ENCODE peak calls at places on chromosomes 12 and 14, in four cellular contexts. One of them, this sample, is unnamed.

GRCh38 chr14:54712371-54712998 is 145.6 kb downstream of the SAMD4A start:
- DNase-seq in stimulated activated naive CD8-positive, alpha-beta T cell treated with anti-CD3 and anti-CD28 coated beads, Interleukin-15, amount 100 ng/mL, for 72 hours: no peak
- DNase-seq in AG10803: peak
- DNase-seq in AG08395: peak
- DNase-seq in this sample: no peak

GRCh38 chr14:93035917-93036651 is 79.6 kb downstream of the ITPK1 start:
- DNase-seq in stimulated activated naive CD8-positive, alpha-beta T cell treated with anti-CD3 and anti-CD28 coated beads, Interleukin-15, amount 100 ng/mL, for 72 hours: no peak
- DNase-seq in AG10803: peak
- DNase-seq in AG08395: no peak
- DNase-seq in this sample: no peak

GRCh38 chr14:104677506-104678332 is 11.7 kb upstream of the INF2 start:
- DNase-seq in stimulated activated naive CD8-positive, alpha-beta T cell treated with anti-CD3 and anti-CD28 coated beads, Interleukin-15, amount 100 ng/mL, for 72 hours: peak
- DNase-seq in AG10803: peak
- DNase-seq in AG08395: peak
- DNase-seq in this sample: peak

GRCh38 chr12:117911347-117911746 is 57.4 kb downstream of the KSR2 start:
- DNase-seq in stimulated activated naive CD8-positive, alpha-beta T cell treated with anti-CD3 and anti-CD28 coated beads, Interleukin-15, amount 100 ng/mL, for 72 hours: no peak
- DNase-seq in AG10803: no peak
- DNase-seq in AG08395: no peak
- DNase-seq in this sample: no peak

GRCh38 chr12:88958961-88959360 is 378.7 kb upstream of the KITLG start:
- DNase-seq in stimulated activated naive CD8-positive, alpha-beta T cell treated with anti-CD3 and anti-CD28 coated beads, Interleukin-15, amount 100 ng/mL, for 72 hours: no peak
- DNase-seq in AG10803: no peak
- DNase-seq in AG08395: no peak
- DNase-seq in this sample: no peak

GRCh38 chr12:1093166-1093751 is 102.2 kb downstream of the ERC1 start:
- DNase-seq in stimulated activated naive CD8-positive, alpha-beta T cell treated with anti-CD3 and anti-CD28 coated beads, Interleukin-15, amount 100 ng/mL, for 72 hours: peak
- DNase-seq in AG10803: peak
- DNase-seq in AG08395: peak
- DNase-seq in this sample: peak

GRCh38 chr12:12239127-12239526 is 27.7 kb downstream of the LRP6 start:
- DNase-seq in stimulated activated naive CD8-positive, alpha-beta T cell treated with anti-CD3 and anti-CD28 coated beads, Interleukin-15, amount 100 ng/mL, for 72 hours: no peak
- DNase-seq in AG10803: no peak
- DNase-seq in AG08395: no peak
- DNase-seq in this sample: no peak

GRCh38 chr12:50924131-50924438 is 28.3 kb upstream of the HIGD1C start:
- DNase-seq in stimulated activated naive CD8-positive, alpha-beta T cell treated with anti-CD3 and anti-CD28 coated beads, Interleukin-15, amount 100 ng/mL, for 72 hours: peak
- DNase-seq in AG10803: no peak
- DNase-seq in AG08395: no peak
- DNase-seq in this sample: no peak

GRCh38 chr12:12442548-12443071 is 85.7 kb downstream of the BORCS5 start:
- DNase-seq in stimulated activated naive CD8-positive, alpha-beta T cell treated with anti-CD3 and anti-CD28 coated beads, Interleukin-15, amount 100 ng/mL, for 72 hours: no peak
- DNase-seq in AG10803: no peak
- DNase-seq in AG08395: no peak
- DNase-seq in this sample: no peak

GRCh38 chr14:42110167-42110566 is 503.5 kb downstream of the LRFN5 start:
- DNase-seq in stimulated activated naive CD8-positive, alpha-beta T cell treated with anti-CD3 and anti-CD28 coated beads, Interleukin-15, amount 100 ng/mL, for 72 hours: no peak
- DNase-seq in AG10803: peak
- DNase-seq in AG08395: peak
- DNase-seq in this sample: no peak

GRCh38 chr14:73437206-73437605 is 21.1 kb downstream of the NUMB start:
- DNase-seq in stimulated activated naive CD8-positive, alpha-beta T cell treated with anti-CD3 and anti-CD28 coated beads, Interleukin-15, amount 100 ng/mL, for 72 hours: no peak
- DNase-seq in AG10803: no peak
- DNase-seq in AG08395: no peak
- DNase-seq in this sample: no peak

GRCh38 chr12:52615208-52615868 is 3.0 kb downstream of the KRT73 start:
- DNase-seq in stimulated activated naive CD8-positive, alpha-beta T cell treated with anti-CD3 and anti-CD28 coated beads, Interleukin-15, amount 100 ng/mL, for 72 hours: no peak
- DNase-seq in AG10803: peak
- DNase-seq in AG08395: peak
- DNase-seq in this sample: no peak

GRCh38 chr12:2074792-2075191 is 22.0 kb downstream of the CACNA1C start:
- DNase-seq in stimulated activated naive CD8-positive, alpha-beta T cell treated with anti-CD3 and anti-CD28 coated beads, Interleukin-15, amount 100 ng/mL, for 72 hours: no peak
- DNase-seq in AG10803: no peak
- DNase-seq in AG08395: no peak
- DNase-seq in this sample: no peak

GRCh38 chr14:56224179-56224578 is 106.0 kb downstream of the PELI2 start:
- DNase-seq in stimulated activated naive CD8-positive, alpha-beta T cell treated with anti-CD3 and anti-CD28 coated beads, Interleukin-15, amount 100 ng/mL, for 72 hours: no peak
- DNase-seq in AG10803: no peak
- DNase-seq in AG08395: no peak
- DNase-seq in this sample: no peak

GRCh38 chr14:81868172-81868571 is 334.5 kb upstream of the SEL1L start:
- DNase-seq in stimulated activated naive CD8-positive, alpha-beta T cell treated with anti-CD3 and anti-CD28 coated beads, Interleukin-15, amount 100 ng/mL, for 72 hours: no peak
- DNase-seq in AG10803: no peak
- DNase-seq in AG08395: no peak
- DNase-seq in this sample: no peak

GRCh38 chr12:94377599-94377998 is 82.1 kb downstream of the CEP83 start:
- DNase-seq in stimulated activated naive CD8-positive, alpha-beta T cell treated with anti-CD3 and anti-CD28 coated beads, Interleukin-15, amount 100 ng/mL, for 72 hours: no peak
- DNase-seq in AG10803: no peak
- DNase-seq in AG08395: no peak
- DNase-seq in this sample: no peak

GRCh38 chr14:61355892-61356325 is 34.5 kb downstream of the PRKCH start:
- DNase-seq in stimulated activated naive CD8-positive, alpha-beta T cell treated with anti-CD3 and anti-CD28 coated beads, Interleukin-15, amount 100 ng/mL, for 72 hours: no peak
- DNase-seq in AG10803: peak
- DNase-seq in AG08395: peak
- DNase-seq in this sample: no peak

GRCh38 chr12:124490584-124491305 is 76.7 kb downstream of the NCOR2 start:
- DNase-seq in stimulated activated naive CD8-positive, alpha-beta T cell treated with anti-CD3 and anti-CD28 coated beads, Interleukin-15, amount 100 ng/mL, for 72 hours: no peak
- DNase-seq in AG10803: no peak
- DNase-seq in AG08395: no peak
- DNase-seq in this sample: no peak

GRCh38 chr12:121801601-121802484 is 2.0 kb upstream of the SETD1B start:
- DNase-seq in stimulated activated naive CD8-positive, alpha-beta T cell treated with anti-CD3 and anti-CD28 coated beads, Interleukin-15, amount 100 ng/mL, for 72 hours: no peak
- DNase-seq in AG10803: peak
- DNase-seq in AG08395: no peak
- DNase-seq in this sample: no peak

GRCh38 chr12:124809878-124810277 is 53.8 kb downstream of the SCARB1 start:
- DNase-seq in stimulated activated naive CD8-positive, alpha-beta T cell treated with anti-CD3 and anti-CD28 coated beads, Interleukin-15, amount 100 ng/mL, for 72 hours: no peak
- DNase-seq in AG10803: peak
- DNase-seq in AG08395: peak
- DNase-seq in this sample: no peak

GRCh38 chr14:86654558-86655184 is 1124.7 kb downstream of the FLRT2 start:
- DNase-seq in stimulated activated naive CD8-positive, alpha-beta T cell treated with anti-CD3 and anti-CD28 coated beads, Interleukin-15, amount 100 ng/mL, for 72 hours: peak
- DNase-seq in AG10803: peak
- DNase-seq in AG08395: no peak
- DNase-seq in this sample: peak

GRCh38 chr12:46462641-46463355 is 90.2 kb upstream of the SLC38A2 start:
- DNase-seq in stimulated activated naive CD8-positive, alpha-beta T cell treated with anti-CD3 and anti-CD28 coated beads, Interleukin-15, amount 100 ng/mL, for 72 hours: no peak
- DNase-seq in AG10803: no peak
- DNase-seq in AG08395: no peak
- DNase-seq in this sample: no peak

GRCh38 chr14:48035836-48036235 is 360.4 kb upstream of the MDGA2 start:
- DNase-seq in stimulated activated naive CD8-positive, alpha-beta T cell treated with anti-CD3 and anti-CD28 coated beads, Interleukin-15, amount 100 ng/mL, for 72 hours: no peak
- DNase-seq in AG10803: no peak
- DNase-seq in AG08395: no peak
- DNase-seq in this sample: no peak

GRCh38 chr12:51867796-51868428 is 19.4 kb upstream of the FIGNL2 start:
- DNase-seq in stimulated activated naive CD8-positive, alpha-beta T cell treated with anti-CD3 and anti-CD28 coated beads, Interleukin-15, amount 100 ng/mL, for 72 hours: no peak
- DNase-seq in AG10803: no peak
- DNase-seq in AG08395: no peak
- DNase-seq in this sample: no peak

GRCh38 chr12:22083167-22083566 is 37.1 kb downstream of the CMAS start:
- DNase-seq in stimulated activated naive CD8-positive, alpha-beta T cell treated with anti-CD3 and anti-CD28 coated beads, Interleukin-15, amount 100 ng/mL, for 72 hours: no peak
- DNase-seq in AG10803: peak
- DNase-seq in AG08395: peak
- DNase-seq in this sample: no peak

GRCh38 chr14:91005716-91006115 is 54.7 kb downstream of the RPS6KA5 start:
- DNase-seq in stimulated activated naive CD8-positive, alpha-beta T cell treated with anti-CD3 and anti-CD28 coated beads, Interleukin-15, amount 100 ng/mL, for 72 hours: no peak
- DNase-seq in AG10803: no peak
- DNase-seq in AG08395: no peak
- DNase-seq in this sample: no peak

GRCh38 chr12:113524495-113524894 is 52.8 kb upstream of the LHX5 start:
- DNase-seq in stimulated activated naive CD8-positive, alpha-beta T cell treated with anti-CD3 and anti-CD28 coated beads, Interleukin-15, amount 100 ng/mL, for 72 hours: no peak
- DNase-seq in AG10803: no peak
- DNase-seq in AG08395: no peak
- DNase-seq in this sample: no peak

GRCh38 chr12:57627504-57628279 is 5.3 kb downstream of the B4GALNT1 start:
- DNase-seq in stimulated activated naive CD8-positive, alpha-beta T cell treated with anti-CD3 and anti-CD28 coated beads, Interleukin-15, amount 100 ng/mL, for 72 hours: peak
- DNase-seq in AG10803: no peak
- DNase-seq in AG08395: no peak
- DNase-seq in this sample: no peak

GRCh38 chr14:89911018-89911919 is 43.3 kb downstream of the EFCAB11 start:
- DNase-seq in stimulated activated naive CD8-positive, alpha-beta T cell treated with anti-CD3 and anti-CD28 coated beads, Interleukin-15, amount 100 ng/mL, for 72 hours: no peak
- DNase-seq in AG10803: peak
- DNase-seq in AG08395: peak
- DNase-seq in this sample: no peak

GRCh38 chr14:24080888-24081738 is 9.8 kb downstream of the CPNE6 start:
- DNase-seq in stimulated activated naive CD8-positive, alpha-beta T cell treated with anti-CD3 and anti-CD28 coated beads, Interleukin-15, amount 100 ng/mL, for 72 hours: peak
- DNase-seq in AG10803: peak
- DNase-seq in AG08395: peak
- DNase-seq in this sample: peak

This sample was measured in stimulated activated naive B cell treated with anti-CD40 and anti-IgM and Interleukin-4, amounts not matched to agents 10 μg/mL and 1 μg/mL and 100 μg/mL, for 72 hours.